ENCODE peak calls at places on chromosomes 12 and 14, in seven cellular contexts. X, Q, Z, W, V, E and F are unnamed samples.

GRCh38 chr12:2161478-2161877 is 108.7 kb downstream of the CACNA1C start:
- DNase-seq in Q (peak; percentile 81), E (peak; percentile 93), Z (no peak), V (peak; percentile 82), X (peak; percentile 89), W (no peak), F (peak; percentile 84)

GRCh38 chr12:125185740-125186470 is 120.7 kb downstream of the AACS start:
- DNase-seq in W (no peak), X (peak; percentile 81), E (peak; percentile 74), V (no peak), Z (no peak), Q (peak; percentile 82), F (peak; percentile 82)

GRCh38 chr12:130427381-130427887 is 89.7 kb downstream of the PIWIL1 start:
- DNase-seq in Q (no peak), E (no peak), V (peak; percentile 34), X (no peak), Z (no peak), W (no peak), F (no peak)

GRCh38 chr12:6280053-6280469 is 30.4 kb upstream of the PLEKHG6 start:
- DNase-seq in V (no peak), Q (peak; percentile 90), E (peak; percentile 85), Z (no peak), W (no peak), X (no peak), F (peak; percentile 37)

GRCh38 chr12:111775205-111776193 is 8.8 kb downstream of the ALDH2 start:
- DNase-seq in V (peak; percentile 79), E (peak; percentile 94), W (no peak), Z (no peak), X (peak; percentile 88), Q (peak; percentile 98), F (peak; percentile 85)

GRCh38 chr12:131138638-131139362 is 185.1 kb downstream of the ADGRD1 start:
- DNase-seq in X (no peak), Q (no peak), E (no peak), V (no peak), Z (no peak), W (no peak), F (no peak)

GRCh38 chr14:103402700-103403099 is 17.5 kb downstream of the MARK3 start:
- DNase-seq in Q (peak; percentile 66), Z (no peak), X (no peak), V (no peak), W (no peak), E (no peak), F (no peak)

GRCh38 chr14:99377951-99378350 is 102.7 kb downstream of the SETD3 start:
- DNase-seq in E (no peak), Z (no peak), W (no peak), X (no peak), Q (no peak), V (no peak), F (no peak)

GRCh38 chr12:53090559-53090958 is 6.9 kb upstream of the IGFBP6 start:
- DNase-seq in Z (no peak), E (no peak), Q (no peak), V (no peak), W (no peak), X (no peak), F (no peak)

GRCh38 chr12:48180424-48180823 is 3.0 kb upstream of the CCDC184 start:
- DNase-seq in Q (no peak), X (no peak), E (no peak), W (no peak), V (no peak), Z (no peak), F (no peak)

GRCh38 chr12:116244001-116244400 is 33.5 kb downstream of the MED13L start:
- DNase-seq in W (no peak), V (no peak), Z (no peak), X (no peak), Q (peak; percentile 35), E (no peak), F (no peak)

GRCh38 chr12:130719263-130719892 is 3.3 kb upstream of the RIMBP2 start:
- DNase-seq in W (no peak), V (no peak), Z (no peak), X (no peak), E (no peak), Q (no peak), F (no peak)

GRCh38 chr12:128079476-128079875 is 187.5 kb upstream of the TMEM132C start:
- DNase-seq in E (no peak), W (no peak), X (no peak), Q (no peak), V (no peak), Z (no peak), F (no peak)

GRCh38 chr12:58640314-58640713 is 280.0 kb downstream of the LRIG3 start:
- DNase-seq in V (no peak), Z (no peak), E (no peak), X (no peak), W (no peak), Q (peak; percentile 27), F (no peak)

GRCh38 chr14:103118019-103118662 is 5.1 kb upstream of the TNFAIP2 start:
- DNase-seq in Z (no peak), E (peak; percentile 84), W (no peak), X (peak; percentile 85), V (no peak), Q (peak; percentile 78), F (peak; percentile 89)

GRCh38 chr14:54369343-54369742 is 27.5 kb upstream of the CDKN3 start:
- DNase-seq in X (no peak), Z (no peak), W (no peak), E (no peak), Q (no peak), V (no peak), F (no peak)

GRCh38 chr14:63759454-63759853 is 31.6 kb upstream of the SGPP1 start:
- DNase-seq in X (no peak), Q (peak; percentile 39), V (no peak), Z (no peak), W (peak; percentile 37), E (no peak), F (no peak)

GRCh38 chr14:50311974-50312733 is at the start of the genes DMAC2L and L2HGDH:
- DNase-seq in Z (peak; percentile 67), Q (peak; percentile 95), E (peak; percentile 96), W (peak; percentile 90), V (peak; percentile 90), X (peak; percentile 95), F (peak; percentile 96)

GRCh38 chr12:112179936-112180335 is 54.6 kb downstream of the TRAFD1 start:
- DNase-seq in Q (no peak), V (peak; percentile 33), Z (no peak), E (peak; percentile 32), W (no peak), X (no peak), F (peak; percentile 19)

GRCh38 chr12:110600254-110600653 is 13.7 kb upstream of the TCTN1 start:
- DNase-seq in V (no peak), W (peak; percentile 51), Z (no peak), Q (peak; percentile 81), E (no peak), X (no peak), F (no peak)

GRCh38 chr12:2324375-2324774 is 271.6 kb downstream of the CACNA1C start:
- DNase-seq in Q (no peak), Z (no peak), E (no peak), X (no peak), W (no peak), V (no peak), F (peak; percentile 60)

DNA sequence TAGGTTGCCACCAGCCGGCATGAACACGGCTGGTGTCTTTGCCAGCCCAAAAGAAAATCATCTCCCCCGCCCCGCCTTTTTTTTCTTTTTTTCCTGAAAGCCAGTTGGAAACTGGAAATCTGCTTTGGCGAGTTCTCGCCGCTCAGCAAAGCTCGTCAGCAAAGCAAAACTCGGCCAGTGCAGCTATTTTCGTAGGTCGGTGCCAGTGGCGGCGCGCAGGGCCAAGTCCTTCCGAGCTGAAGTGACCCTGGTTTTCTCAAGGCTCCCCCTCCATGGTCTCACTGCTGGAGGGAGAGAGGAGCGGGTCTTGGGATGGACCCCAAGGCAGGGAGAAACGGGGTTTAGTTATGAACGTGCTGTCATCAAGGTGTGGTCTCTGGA is 248.4 kb upstream of the RTL1 start:
- DNase-seq in V (no peak), E (no peak), Q (no peak), W (no peak), Z (no peak), X (no peak), F (no peak)
- H3K27ac ChIP-seq in V (no peak overlapping the region), E (no peak overlapping the region), Q (no peak overlapping the region), W (no peak overlapping the region), Z (no peak overlapping the region), X (no peak overlapping the region), F (no peak overlapping the region)

GRCh38 chr14:53227154-53227718 is 74.1 kb upstream of the DDHD1 start:
- DNase-seq in W (no peak), Z (no peak), E (no peak), V (no peak), Q (no peak), X (no peak), F (no peak)
- H3K27ac ChIP-seq in W (no peak overlapping the region), Z (no peak overlapping the region), E (no peak overlapping the region), V (no peak overlapping the region), Q (no peak overlapping the region), X (no peak overlapping the region), F (no peak overlapping the region)

DNA sequence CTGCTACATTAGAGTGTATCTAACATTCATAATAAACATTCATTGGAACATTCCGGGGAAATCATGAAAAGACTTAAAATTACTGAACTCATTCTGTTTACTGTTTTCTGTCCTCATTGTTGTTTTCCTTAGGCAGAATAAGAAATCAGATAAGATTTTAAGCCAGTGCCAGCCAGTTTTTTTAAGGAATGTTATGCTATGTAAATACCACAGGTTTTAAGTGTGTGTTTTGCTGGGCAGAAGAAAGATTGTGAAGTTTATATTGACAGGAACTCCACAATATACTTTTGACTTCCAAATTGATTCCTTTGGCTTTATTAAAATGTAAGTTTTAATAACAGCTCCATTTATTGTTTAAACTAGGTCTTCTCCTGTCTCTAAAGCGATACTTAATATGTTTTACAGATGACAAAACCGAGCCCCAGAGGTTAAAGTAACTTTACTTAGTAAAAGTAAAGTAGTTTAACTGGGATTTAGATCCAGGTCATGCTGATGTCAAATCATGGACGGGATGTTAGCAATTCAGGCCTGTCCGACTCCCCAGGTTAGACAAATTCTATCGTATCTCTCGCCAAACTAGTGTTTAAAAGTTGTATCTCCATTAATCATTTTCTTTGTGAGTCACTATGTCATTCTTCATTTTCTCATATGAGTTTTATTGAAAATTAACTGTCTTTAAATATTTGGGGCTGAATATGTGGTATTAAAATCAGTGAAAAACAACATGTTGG is 1.8 kb downstream of the LARP4 start:
- DNase-seq in X (no peak), Q (no peak), Z (no peak), W (no peak), V (no peak), E (no peak), F (no peak)
- H3K27ac ChIP-seq in X (peak overlapping the region; percentile 97), Q (peak overlapping the region; percentile 94), Z (no peak overlapping the region), W (peak overlapping the region; percentile 87), V (peak overlapping the region; percentile 89), E (peak overlapping the region; percentile 87), F (peak overlapping the region; percentile 90)

GRCh38 chr14:52351191-52351560 is 37.1 kb downstream of the PTGER2 start:
- DNase-seq in Z (no peak), E (no peak), V (no peak), X (no peak), W (no peak), Q (peak; percentile 60), F (no peak)
- H3K27ac ChIP-seq in Z (peak overlapping the region; percentile 36), E (peak overlapping the region; percentile 14), V (no peak overlapping the region), X (no peak overlapping the region), W (no peak overlapping the region), Q (peak overlapping the region; percentile 21), F (no peak overlapping the region)

GRCh38 chr12:75690556-75690955 is 179.1 kb upstream of the KRR1 start:
- DNase-seq in X (no peak), W (no peak), Z (no peak), E (no peak), V (no peak), Q (peak; percentile 97), F (no peak)
- H3K27ac ChIP-seq in X (no peak overlapping the region), W (no peak overlapping the region), Z (no peak overlapping the region), E (no peak overlapping the region), V (no peak overlapping the region), Q (no peak overlapping the region), F (no peak overlapping the region)